ENCODE peak calls at places on chromosomes 5 and 9, in six cellular contexts. F is GM12891, W is H1, R is GM12878, Q is K562, M is HepG2. U is an unnamed sample.
A peak's percentile ranks its signal among the peaks of the same experiment; 100 is the strongest.

GRCh38 chr9:87350915-87351314 is 146.8 kb upstream of the DAPK1 start:
- DNase-seq in F (no peak), Q (no peak), M (no peak), W (no peak), R (no peak), U (no peak)

GRCh38 chr5:60487885-60488425 is 212.0 kb downstream of the DEPDC1B start:
- DNase-seq in Q (no peak), M (peak; percentile 72), W (no peak), R (no peak), F (no peak), U (no peak)

GRCh38 chr5:178131446-178131996 is 707 bp downstream of the RMND5B start:
- DNase-seq in W (no peak), F (no peak), Q (no peak), M (no peak), R (no peak), U (no peak)

GRCh38 chr9:78325343-78325742 is 28.4 kb downstream of the PSAT1 start:
- DNase-seq in Q (peak; percentile 28), F (no peak), M (no peak), W (no peak), R (no peak), U (no peak)

GRCh38 chr5:90097082-90097477 is 312.5 kb downstream of the CETN3 start:
- DNase-seq in Q (no peak), F (no peak), R (no peak), W (no peak), M (no peak), U (no peak)

GRCh38 chr5:41636605-41637004 is 126.2 kb upstream of the PLCXD3 start:
- DNase-seq in F (no peak), M (peak; percentile 54), W (peak; percentile 52), R (no peak), Q (peak; percentile 27), U (no peak)

GRCh38 chr5:134989291-134989830 is 21.7 kb downstream of the CATSPER3 start:
- DNase-seq in R (no peak), F (no peak), W (no peak), Q (no peak), M (no peak), U (no peak)

GRCh38 chr9:112078432-112078831 is 96.7 kb downstream of the SUSD1 start:
- DNase-seq in M (no peak), W (no peak), R (peak; percentile 75), F (peak; percentile 11), Q (no peak), U (no peak)

GRCh38 chr9:137441289-137441934 is at the start of gene ENTPD8:
- DNase-seq in Q (peak; percentile 79), R (no peak), W (peak; percentile 93), F (no peak), M (peak; percentile 87), U (no peak)

GRCh38 chr5:122077451-122078115 is 476 bp downstream of the LOX start:
- DNase-seq in W (peak; percentile 82), F (peak; percentile 14), M (peak; percentile 13), R (no peak), Q (no peak), U (peak; percentile 6)

GRCh38 chr9:86175743-86176456 is 76.5 kb upstream of the GOLM1 start:
- DNase-seq in F (no peak), R (no peak), W (no peak), Q (no peak), M (no peak), U (no peak)

GRCh38 chr9:131776473-131776872 is 36.6 kb upstream of the RAPGEF1 start:
- DNase-seq in R (no peak), Q (peak; percentile 76), W (peak; percentile 91), M (peak; percentile 32), F (peak; percentile 49), U (no peak)

GRCh38 chr9:86921141-86921868 is 26.0 kb downstream of the GAS1 start:
- DNase-seq in F (no peak), M (no peak), R (no peak), W (no peak), Q (no peak), U (no peak)

GRCh38 chr5:154850255-154851062 is at the start of gene FAXDC2:
- DNase-seq in Q (peak; percentile 73), W (peak; percentile 68), F (peak; percentile 31), M (peak; percentile 78), R (no peak), U (no peak)
- TF ChIP-seq POLR2A in Q (no peak), W (no peak), F (no peak), M (peak; percentile 61), R (no peak), U (no peak)

DNA sequence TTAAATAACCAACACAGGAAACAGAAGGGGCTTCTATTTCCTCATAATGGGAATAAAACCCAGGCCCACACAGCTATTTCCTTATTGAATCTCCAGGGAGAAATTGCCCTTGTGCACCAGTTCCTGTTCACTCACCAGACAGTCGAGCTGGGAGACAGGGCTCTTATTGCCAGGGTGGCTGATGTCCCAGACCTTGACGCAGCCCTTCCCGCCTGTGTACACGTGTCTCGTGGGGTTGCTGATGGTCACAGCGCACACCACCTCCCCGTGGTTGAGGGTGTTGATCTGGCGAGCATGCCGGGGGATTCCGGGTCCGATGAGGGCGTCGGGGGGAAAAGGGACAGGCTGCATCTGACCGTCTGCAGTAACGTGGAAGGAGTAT is 96.5 kb downstream of the TLE1 start:
- DNase-seq in M (no peak), F (no peak), R (no peak), Q (no peak), W (no peak), U (no peak)
- TF ChIP-seq POLR2AphosphoS5 in M (no peak), F (no peak), R (no peak), Q (no peak), W (no peak), U (no peak)

GRCh38 chr9:128495804-128496417 is 8.6 kb upstream of the GLE1 start:
- DNase-seq in Q (no peak), R (no peak), W (no peak), F (no peak), M (peak; percentile 70), U (no peak)
- TF ChIP-seq TAF1 in Q (no peak), R (no peak), W (no peak), F (no peak), M (no peak), U (no peak)

GRCh38 chr5:56056875-56057274 is 62.1 kb upstream of the IL6ST start:
- DNase-seq in M (no peak), R (peak; percentile 85), Q (no peak), W (no peak), F (no peak), U (no peak)
- TF ChIP-seq POLR2A in M (no peak), R (no peak), Q (no peak), W (no peak), F (no peak), U (no peak)

DNA sequence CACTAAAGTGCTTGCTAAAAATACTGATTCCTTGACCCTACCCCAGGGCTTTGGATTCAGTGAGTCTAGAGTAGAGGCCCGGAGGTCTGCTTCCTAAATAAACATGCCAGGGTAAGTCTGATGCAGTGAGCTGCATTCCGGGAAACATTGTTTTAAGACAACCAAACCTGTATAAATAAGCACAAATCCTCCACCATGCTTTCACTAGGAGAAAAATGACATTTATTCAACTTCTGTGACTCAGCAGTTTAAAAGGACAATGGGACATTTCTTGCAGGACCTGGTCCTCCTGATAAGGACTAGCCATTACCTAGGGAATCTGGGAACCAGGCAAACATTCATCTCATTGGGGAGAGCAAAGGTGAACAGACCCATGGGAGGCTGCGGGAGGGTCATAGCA is 335.3 kb downstream of the MLLT3 start:
- DNase-seq in W (no peak), F (no peak), Q (no peak), R (no peak), M (peak; percentile 91), U (no peak)
- TF ChIP-seq POLR2AphosphoS5 in W (no peak), F (no peak), Q (no peak), R (no peak), M (no peak), U (no peak)